ENCODE peak calls at places on chromosome 7, in eight cellular contexts. Q is AG10803; G is astrocyte of the spinal cord; Y is upper lobe of left lung; B is brain microvascular endothelial cell; C is activated CD8-positive, alpha-beta T cell treated with anti-CD3 and anti-CD28 coated beads for 36 hours; J is endothelial cell; K is choroid plexus epithelial cell. T is an unnamed sample.

GRCh38 chr7:150903627-150904026 is 51.3 kb downstream of the AOC1 start:
- DNase-seq in Y (peak; percentile 55), Q (peak; percentile 47), B (no peak), C (peak; percentile 45), G (peak; percentile 58), J (no peak), K (peak; percentile 3), T (no peak)

GRCh38 chr7:150986099-150986512 is 4.7 kb upstream of the NOS3 start:
- DNase-seq in C (peak; percentile 78), J (peak; percentile 76), G (peak; percentile 33), Y (no peak), K (peak; percentile 71), B (peak; percentile 37), Q (peak; percentile 38), T (peak; percentile 72)

GRCh38 chr7:91228927-91229326 is 35.3 kb upstream of the FZD1 start:
- DNase-seq in J (no peak), Y (no peak), Q (no peak), B (no peak), K (no peak), G (peak; percentile 21), C (no peak), T (no peak)

GRCh38 chr7:115338016-115338415 is 416.1 kb downstream of the MDFIC start:
- DNase-seq in C (no peak), J (no peak), B (no peak), G (no peak), K (no peak), Y (no peak), Q (no peak), T (no peak)

GRCh38 chr7:7639847-7640220 is 718 bp upstream of the UMAD1 start:
- DNase-seq in J (no peak), B (peak; percentile 3), Y (no peak), G (no peak), K (peak; percentile 29), Q (peak; percentile 4), C (peak; percentile 71), T (peak; percentile 16)

GRCh38 chr7:76998263-76998666 is 33.9 kb downstream of the SPDYE17 start:
- DNase-seq in Y (no peak), K (no peak), G (no peak), C (no peak), B (no peak), J (no peak), Q (no peak), T (peak; percentile 8)

GRCh38 chr7:116569737-116570136 is 44.9 kb downstream of the CAV1 start:
- DNase-seq in J (no peak), Q (peak; percentile 92), B (peak; percentile 76), K (peak; percentile 77), G (peak; percentile 70), Y (no peak), C (no peak), T (no peak)

GRCh38 chr7:29289156-29290021 is 94.8 kb downstream of the CHN2 start:
- DNase-seq in Q (peak; percentile 3), B (no peak), K (peak; percentile 50), C (no peak), G (peak; percentile 51), Y (peak; percentile 26), J (no peak), T (peak; percentile 23)

GRCh38 chr7:93055543-93056107 is 62.2 kb downstream of the SAMD9 start:
- DNase-seq in K (peak; percentile 68), J (no peak), Y (no peak), B (peak; percentile 11), Q (peak; percentile 47), G (peak; percentile 60), C (no peak), T (peak; percentile 62)

GRCh38 chr7:135672560-135673359 is 10.4 kb downstream of the STMP1 start:
- DNase-seq in Q (peak; percentile 74), J (peak; percentile 28), G (peak; percentile 84), C (peak; percentile 21), Y (no peak), K (peak; percentile 92), B (peak; percentile 80), T (peak; percentile 51)

DNA sequence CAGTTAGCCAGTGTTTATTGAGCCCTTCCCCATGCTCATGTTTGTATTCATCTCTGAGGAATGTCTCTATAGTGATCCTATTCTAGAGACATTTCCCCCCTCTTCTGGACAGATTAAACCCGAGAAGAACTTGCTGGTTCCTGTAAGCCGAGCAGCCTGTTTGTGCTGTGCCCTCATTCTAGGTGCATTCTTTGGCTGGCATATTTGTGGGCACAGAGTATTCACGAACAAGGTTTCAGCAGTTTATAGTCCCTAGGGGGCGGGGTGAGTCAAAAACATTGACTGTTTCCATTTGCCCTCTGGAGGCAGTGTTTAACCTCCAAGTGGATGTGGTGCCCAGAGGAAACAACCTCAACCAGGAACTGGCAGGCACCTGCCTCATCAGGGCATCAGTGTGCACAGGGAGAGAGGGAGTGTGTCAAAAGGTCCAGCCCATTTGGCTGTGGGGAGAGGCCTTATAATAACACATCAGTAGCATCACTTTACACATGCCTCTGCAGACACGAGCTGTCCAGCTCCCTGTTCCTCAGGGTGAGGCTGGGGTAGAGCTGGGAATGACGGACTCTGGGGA is 273.3 kb upstream of the LRGUK start:
- DNase-seq in Y (peak; percentile 32), B (peak; percentile 72), C (peak; percentile 37), J (peak; percentile 34), K (peak; percentile 77), Q (peak; percentile 95), G (peak; percentile 81), T (no peak)
- TF ChIP-seq CTCF in Y (no peak), B (peak; percentile 68), C (no peak), J (peak; percentile 47), K (peak; percentile 48), Q (peak; percentile 60), G (peak; percentile 55), T (peak; percentile 34)

DNA sequence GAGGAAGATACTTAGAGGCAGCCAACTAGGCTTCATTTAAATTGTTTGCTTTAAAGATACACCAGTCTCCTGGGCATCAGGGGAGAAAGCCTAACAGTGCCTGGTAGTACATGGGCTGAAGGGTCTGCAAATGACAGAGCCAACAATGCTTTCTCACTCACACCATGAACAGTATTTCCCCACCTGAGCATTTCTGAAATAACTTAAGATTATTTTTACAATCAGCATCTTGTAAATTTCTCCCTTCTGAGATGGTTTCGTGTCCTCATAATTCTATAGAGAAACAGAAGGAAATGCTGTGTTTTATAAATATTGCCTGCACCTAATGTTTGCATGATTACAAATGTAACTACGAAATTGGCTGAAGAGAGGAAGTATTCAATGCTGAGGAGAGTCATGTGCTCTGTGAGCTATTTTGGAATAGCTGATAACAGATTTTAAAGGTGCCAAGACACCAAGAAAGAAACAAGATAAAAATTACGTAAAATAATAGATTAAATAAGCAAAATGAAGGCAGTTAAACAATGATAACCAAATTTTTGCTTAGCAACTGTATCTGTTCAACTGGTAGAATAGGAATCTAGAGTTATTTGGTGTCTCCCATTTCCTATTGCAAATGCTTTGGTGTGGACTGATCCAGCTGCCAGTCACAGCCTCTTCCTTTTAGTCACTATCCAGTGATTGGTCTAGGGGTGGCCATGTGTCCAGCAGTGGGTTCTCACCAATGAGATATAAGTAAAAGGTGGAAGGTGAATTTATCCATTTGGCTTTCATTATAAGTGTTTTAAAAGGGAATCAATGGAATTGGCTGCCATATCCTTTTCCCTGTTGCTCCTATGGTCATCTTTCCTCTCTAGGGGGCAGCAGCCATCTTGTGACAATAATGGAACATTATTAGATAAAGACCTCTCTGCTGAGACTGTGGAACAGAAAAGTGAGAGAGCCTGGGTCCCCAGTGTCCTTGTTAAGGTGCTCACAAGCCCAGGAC is 167.9 kb upstream of the SLC26A5 start:
- DNase-seq in G (no peak), Q (peak; percentile 15), J (no peak), Y (no peak), B (peak; percentile 10), C (no peak), K (peak; percentile 48), T (no peak)
- TF ChIP-seq CTCF in G (peak; percentile 30), Q (peak; percentile 45), J (no peak), Y (no peak), B (peak; percentile 67), C (no peak), K (peak; percentile 57), T (no peak)

GRCh38 chr7:133741078-133741477 is 386.1 kb upstream of the LRGUK start:
- DNase-seq in C (no peak), K (no peak), Y (no peak), Q (no peak), B (no peak), J (no peak), G (no peak), T (no peak)

GRCh38 chr7:133739817-133740216 is 387.3 kb upstream of the LRGUK start:
- DNase-seq in C (no peak), K (no peak), J (no peak), B (no peak), G (no peak), Y (no peak), Q (no peak), T (no peak)

GRCh38 chr7:133744451-133744850 is 382.7 kb upstream of the LRGUK start:
- DNase-seq in B (no peak), Y (no peak), K (no peak), J (no peak), Q (no peak), G (no peak), C (no peak), T (no peak)

GRCh38 chr7:133741703-133742102 is 385.4 kb upstream of the LRGUK start:
- DNase-seq in Y (no peak), Q (no peak), B (no peak), G (no peak), C (no peak), K (no peak), J (no peak), T (no peak)

DNA sequence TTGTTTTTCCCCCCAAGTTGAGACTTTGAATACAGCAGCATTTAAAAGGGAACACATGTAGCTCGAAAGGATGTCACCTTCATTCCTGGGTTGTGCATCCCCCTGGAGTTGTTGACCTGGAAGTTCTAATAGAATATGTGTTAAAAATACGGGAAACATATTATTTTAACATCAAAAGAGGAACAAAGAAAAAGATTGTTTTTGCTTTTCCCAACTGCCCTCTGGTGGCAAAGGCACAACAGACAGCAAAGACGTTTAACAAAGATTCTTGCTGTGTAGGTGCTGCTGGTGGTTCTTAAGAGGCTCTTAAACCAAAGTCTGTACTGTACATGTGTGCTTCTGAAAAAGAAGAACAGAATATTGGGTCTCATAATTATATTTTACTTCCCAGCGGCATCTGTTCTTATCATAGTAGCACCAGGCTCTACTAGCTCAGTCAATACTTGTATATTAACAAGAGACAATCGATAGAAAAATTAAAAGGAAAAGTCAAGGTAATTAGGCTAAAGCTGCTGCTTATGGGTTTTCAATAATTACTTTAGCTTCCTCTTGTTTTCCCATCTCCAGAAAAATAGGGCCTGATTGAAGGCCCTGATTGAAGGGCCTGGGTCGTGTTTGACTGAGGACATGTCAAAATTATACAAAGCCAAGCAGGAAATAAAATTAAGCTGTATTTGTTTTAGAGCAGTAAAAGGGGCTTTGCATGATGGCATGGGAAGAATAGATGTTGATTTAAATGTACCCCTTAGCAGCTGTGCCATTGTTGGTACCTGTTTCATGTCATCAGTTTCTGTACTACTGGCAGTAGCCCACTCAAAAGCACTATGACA is 384.2 kb upstream of the LRGUK start:
- DNase-seq in C (no peak), J (peak; percentile 18), G (peak; percentile 45), Q (peak; percentile 36), Y (no peak), B (peak; percentile 42), K (peak; percentile 74), T (no peak)
- TF ChIP-seq CTCF in C (no peak), J (peak; percentile 59), G (peak; percentile 74), Q (peak; percentile 74), Y (no peak), B (peak; percentile 84), K (peak; percentile 88), T (peak; percentile 49)

GRCh38 chr7:15503603-15504280 is 58.1 kb downstream of the AGMO start:
- DNase-seq in J (no peak), K (peak; percentile 48), Q (peak; percentile 3), B (no peak), G (peak; percentile 51), Y (no peak), C (no peak), T (no peak)
- TF ChIP-seq CTCF in J (no peak), K (peak; percentile 29), Q (peak; percentile 34), B (peak; percentile 10), G (peak; percentile 3), Y (no peak), C (no peak), T (no peak)